ENCODE peak calls at places on chromosome 6, in four cellular contexts. One of them, this sample, is unnamed. For H3K4me1, the result is how much of the 10 kb centered on the place peaks cover.

GRCh38 chr6:11806561-11807317 is 28.1 kb upstream of the ADTRP start:
- DNase-seq in thoracic aorta: no peak
- DNase-seq in DND-41: peak
- DNase-seq in A549: no peak
- DNase-seq in this sample: peak

GRCh38 chr6:36350681-36351091 is 14.0 kb upstream of the BNIP5 start:
- DNase-seq in thoracic aorta: no peak
- DNase-seq in DND-41: no peak
- DNase-seq in A549: no peak
- DNase-seq in this sample: no peak

GRCh38 chr6:98931710-98932109 is 16.0 kb downstream of the FBXL4 start:
- DNase-seq in thoracic aorta: no peak
- DNase-seq in DND-41: no peak
- DNase-seq in A549: no peak
- DNase-seq in this sample: no peak

GRCh38 chr6:28943557-28944411 is 20.0 kb upstream of the TRIM27 start:
- DNase-seq in thoracic aorta: no peak
- DNase-seq in DND-41: no peak
- DNase-seq in A549: peak
- DNase-seq in this sample: peak

GRCh38 chr6:122789078-122789861 is at the start of gene SMPDL3A:
- DNase-seq in thoracic aorta: peak
- DNase-seq in DND-41: no peak
- DNase-seq in A549: peak
- DNase-seq in this sample: peak

GRCh38 chr6:166167801-166168615 is at the start of gene TBXT:
- DNase-seq in thoracic aorta: no peak
- DNase-seq in DND-41: no peak
- DNase-seq in A549: no peak
- DNase-seq in this sample: peak

GRCh38 chr6:111817451-111818146 is 55.7 kb downstream of the FYN start:
- DNase-seq in thoracic aorta: no peak
- DNase-seq in DND-41: no peak
- DNase-seq in A549: no peak
- DNase-seq in this sample: no peak

GRCh38 chr6:33029297-33030184 is 20.1 kb upstream of the HLA-DOA start:
- DNase-seq in thoracic aorta: no peak
- DNase-seq in DND-41: no peak
- DNase-seq in A549: no peak
- DNase-seq in this sample: no peak

GRCh38 chr6:71533939-71534379 is 245.3 kb downstream of the OGFRL1 start:
- DNase-seq in thoracic aorta: no peak
- DNase-seq in DND-41: no peak
- DNase-seq in A549: peak
- DNase-seq in this sample: no peak

GRCh38 chr6:159002432-159003160 is 2.6 kb upstream of the RSPH3 start:
- DNase-seq in thoracic aorta: no peak
- DNase-seq in DND-41: no peak
- DNase-seq in A549: no peak
- DNase-seq in this sample: no peak
- H3K27ac ChIP-seq in thoracic aorta: no peak
- H3K27ac ChIP-seq in DND-41: no peak
- H3K27ac ChIP-seq in A549: no peak
- H3K27ac ChIP-seq in this sample: no peak

DNA sequence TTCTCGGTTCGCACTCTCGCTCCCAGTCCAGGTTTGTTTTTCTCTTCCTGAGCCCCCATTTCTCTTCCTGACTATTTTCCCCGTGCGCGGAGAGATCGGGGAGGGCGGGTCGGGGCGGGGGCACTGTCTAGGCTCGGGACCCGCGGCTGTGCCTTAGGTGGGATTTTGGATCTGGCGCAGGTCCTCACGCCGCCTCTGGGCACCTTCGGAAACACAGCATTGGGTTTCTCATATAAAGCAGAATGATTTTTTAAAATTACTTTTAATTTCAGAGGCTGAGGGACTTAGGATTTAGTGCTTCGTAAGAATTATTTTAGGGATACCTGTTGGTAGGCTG is 324 bp downstream of the STX11 start:
- DNase-seq in thoracic aorta: no peak
- DNase-seq in DND-41: peak
- DNase-seq in A549: peak
- DNase-seq in this sample: no peak
- TF ChIP-seq CTCF in thoracic aorta: no peak
- TF ChIP-seq CTCF in DND-41: peak
- TF ChIP-seq CTCF in A549: no peak
- TF ChIP-seq CTCF in this sample: no peak

GRCh38 chr6:134247854-134248580 is 69.9 kb downstream of the SGK1 start:
- DNase-seq in thoracic aorta: no peak
- DNase-seq in DND-41: no peak
- DNase-seq in A549: no peak
- DNase-seq in this sample: no peak
- H3K4me1 ChIP-seq in thoracic aorta: under half
- H3K4me1 ChIP-seq in DND-41: under half
- H3K4me1 ChIP-seq in A549: under half
- H3K4me1 ChIP-seq in this sample: under half

DNA sequence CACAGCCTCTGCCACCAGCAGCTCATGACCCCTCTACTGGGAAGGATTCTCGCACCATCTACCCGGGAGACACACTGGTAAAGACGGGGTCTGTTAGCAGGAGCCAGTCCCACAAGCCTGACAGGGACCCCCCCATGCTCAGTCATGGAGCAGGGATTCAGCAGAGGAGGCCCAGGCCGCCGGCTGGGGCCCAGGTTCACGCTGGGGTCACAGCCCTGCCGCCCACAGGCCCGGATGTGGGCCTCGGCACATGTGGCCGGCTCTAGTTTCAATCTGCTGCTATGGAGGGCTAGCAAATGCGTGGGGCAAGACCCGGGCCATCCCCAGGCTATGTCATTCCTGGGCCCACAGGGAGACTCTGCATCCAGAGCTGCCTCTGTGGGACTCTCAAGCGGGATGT is 25.1 kb downstream of the PXDC1 start:
- DNase-seq in thoracic aorta: no peak
- DNase-seq in DND-41: no peak
- DNase-seq in A549: no peak
- DNase-seq in this sample: no peak
- H3K27ac ChIP-seq in thoracic aorta: peak
- H3K27ac ChIP-seq in DND-41: no peak
- H3K27ac ChIP-seq in A549: no peak
- H3K27ac ChIP-seq in this sample: no peak

GRCh38 chr6:108030223-108030622 is 44.3 kb downstream of the OSTM1 start:
- DNase-seq in thoracic aorta: no peak
- DNase-seq in DND-41: no peak
- DNase-seq in A549: no peak
- DNase-seq in this sample: no peak

GRCh38 chr6:108029226-108029921 is 45.2 kb downstream of the OSTM1 start:
- DNase-seq in thoracic aorta: no peak
- DNase-seq in DND-41: no peak
- DNase-seq in A549: no peak
- DNase-seq in this sample: no peak

GRCh38 chr6:108024427-108025073 is 50.0 kb downstream of the OSTM1 start:
- DNase-seq in thoracic aorta: no peak
- DNase-seq in DND-41: no peak
- DNase-seq in A549: no peak
- DNase-seq in this sample: no peak

GRCh38 chr6:108027054-108027453 is 47.5 kb downstream of the OSTM1 start:
- DNase-seq in thoracic aorta: no peak
- DNase-seq in DND-41: no peak
- DNase-seq in A549: no peak
- DNase-seq in this sample: no peak

GRCh38 chr6:108027594-108027993 is 46.9 kb downstream of the OSTM1 start:
- DNase-seq in thoracic aorta: no peak
- DNase-seq in DND-41: no peak
- DNase-seq in A549: peak
- DNase-seq in this sample: peak
- TF ChIP-seq CTCF in thoracic aorta: no peak
- TF ChIP-seq CTCF in DND-41: no peak
- TF ChIP-seq CTCF in A549: no peak
- TF ChIP-seq CTCF in this sample: no peak

GRCh38 chr6:56242343-56242742 is 5.0 kb downstream of the COL21A1 start:
- DNase-seq in thoracic aorta: no peak
- DNase-seq in DND-41: no peak
- DNase-seq in A549: no peak
- DNase-seq in this sample: no peak
- H3K4me1 ChIP-seq in thoracic aorta: under half
- H3K4me1 ChIP-seq in DND-41: under half
- H3K4me1 ChIP-seq in A549: under half
- H3K4me1 ChIP-seq in this sample: under half

GRCh38 chr6:170462366-170463020 is 90.6 kb downstream of the PSMB1 start:
- DNase-seq in thoracic aorta: no peak
- DNase-seq in DND-41: no peak
- DNase-seq in A549: no peak
- DNase-seq in this sample: no peak
- H3K27ac ChIP-seq in thoracic aorta: no peak
- H3K27ac ChIP-seq in DND-41: no peak
- H3K27ac ChIP-seq in A549: no peak
- H3K27ac ChIP-seq in this sample: no peak

DNA sequence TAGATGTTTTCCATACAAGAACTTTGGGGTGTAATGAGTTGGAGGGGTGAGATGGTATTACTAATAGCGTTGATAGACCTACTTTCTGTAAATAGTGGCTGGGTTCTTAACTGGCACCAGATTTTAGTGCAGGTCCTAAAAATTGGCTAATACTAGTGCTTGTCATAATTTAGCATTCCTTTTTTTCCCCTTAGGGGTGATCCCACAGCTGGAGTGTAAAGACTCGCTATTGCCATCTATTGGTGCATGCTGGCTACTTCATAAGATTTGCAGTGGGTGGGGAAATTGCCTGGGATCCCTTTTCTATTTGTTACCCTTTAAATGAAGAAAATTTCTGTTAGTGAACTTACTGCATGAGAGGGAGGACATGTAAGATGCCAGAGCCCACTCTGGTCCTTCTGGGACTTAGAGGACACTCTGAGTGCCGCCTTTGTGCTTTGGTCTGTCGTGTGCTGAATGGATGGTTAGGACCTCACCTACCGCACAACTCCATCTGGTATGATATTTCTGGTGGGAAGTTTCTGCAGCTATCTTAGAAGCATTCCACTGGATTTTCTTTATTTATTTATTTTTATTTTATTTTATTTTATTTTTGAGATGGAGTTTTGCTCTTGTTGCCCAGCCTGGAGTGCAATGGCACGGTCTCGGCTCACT is 195.5 kb downstream of the JARID2 start:
- DNase-seq in thoracic aorta: peak
- DNase-seq in DND-41: peak
- DNase-seq in A549: peak
- DNase-seq in this sample: peak
- TF ChIP-seq CTCF in thoracic aorta: peak
- TF ChIP-seq CTCF in DND-41: peak
- TF ChIP-seq CTCF in A549: peak
- TF ChIP-seq CTCF in this sample: peak